ENCODE peak calls at places on chromosomes 11 and 22, in eight cellular contexts. F is Kasumi-1, K is mucosa of gallbladder, C is fibroblast of mammary gland, W is NCI-H1105, Y is sciatic nerve, S is cerebellar nuclear complex, H is H9. J is an unnamed sample.

GRCh38 chr11:65896009-65896999 is 3.9 kb downstream of the FOSL1 start:
- DNase-seq in C (no peak), Y (no peak), F (no peak), S (no peak), H (no peak), W (no peak), K (no peak), J (no peak)

GRCh38 chr11:130873766-130874165 is 42.5 kb downstream of the SNX19 start:
- DNase-seq in Y (no peak), K (no peak), C (peak), F (no peak), W (no peak), H (no peak), S (no peak), J (no peak)

GRCh38 chr11:1521382-1522080 is 35.0 kb upstream of the MOB2 start:
- DNase-seq in H (no peak), K (no peak), F (no peak), W (no peak), Y (no peak), S (no peak), C (no peak), J (no peak)

GRCh38 chr11:18332302-18332701 is 9.9 kb downstream of the GTF2H1 start:
- DNase-seq in S (no peak), Y (no peak), W (no peak), C (no peak), F (no peak), K (no peak), H (no peak), J (no peak)

GRCh38 chr11:75733346-75734107 is 15.9 kb downstream of the MOGAT2 start:
- DNase-seq in F (no peak), S (no peak), H (no peak), Y (no peak), C (no peak), K (no peak), W (no peak), J (peak)

GRCh38 chr11:75301602-75302345 is 49.7 kb downstream of the ARRB1 start:
- DNase-seq in K (no peak), Y (no peak), H (no peak), W (peak), S (peak), F (no peak), C (no peak), J (no peak)

GRCh38 chr22:50627452-50627913 is 469 bp downstream of the ARSA start:
- DNase-seq in C (no peak), K (no peak), H (peak), F (no peak), S (no peak), W (no peak), Y (no peak), J (peak)

GRCh38 chr11:37905707-37906417 is 1307.8 kb upstream of the RAG2 start:
- DNase-seq in H (no peak), C (no peak), F (no peak), K (no peak), Y (no peak), W (no peak), S (no peak), J (no peak)

GRCh38 chr22:17085277-17086091 is 684 bp downstream of the IL17RA start:
- DNase-seq in W (no peak), C (no peak), Y (peak), K (no peak), H (no peak), F (no peak), S (no peak), J (peak)

GRCh38 chr11:119361056-119361787 is 14.7 kb upstream of the MFRP start:
- DNase-seq in Y (no peak), W (peak), K (no peak), H (peak), F (peak), S (no peak), C (peak), J (peak)

GRCh38 chr11:110356769-110357671 is 60.6 kb upstream of the RDX start:
- DNase-seq in K (no peak), W (no peak), H (no peak), S (no peak), Y (no peak), F (no peak), C (peak), J (no peak)

GRCh38 chr11:31106963-31107576 is 262.5 kb downstream of the DCDC1 start:
- DNase-seq in S (no peak), W (peak), H (peak), F (peak), C (peak), Y (peak), K (peak), J (peak)

J was measured in neural progenitor cell.